ENCODE peak calls at places on chromosomes 4 and X, in seven cellular contexts. I, R, L, U, X, A and O are unnamed samples.

GRCh38 chr4:92445127-92445526 is 141.4 kb downstream of the GRID2 start:
- DNase-seq in I (no peak), R (no peak), L (no peak), U (no peak), X (no peak), A (no peak), O (no peak)

GRCh38 chr4:113880240-113881028 is 99.0 kb downstream of the ARSJ start:
- DNase-seq in I (no peak), R (no peak), L (no peak), U (no peak), X (peak; percentile 5), A (no peak), O (no peak)

GRCh38 chr4:47349323-47349722 is 114.2 kb downstream of the COMMD8 start:
- DNase-seq in I (no peak), R (no peak), L (no peak), U (no peak), X (peak; percentile 69), A (no peak), O (no peak)

GRCh38 chr4:38365261-38365660 is 298.7 kb upstream of the KLF3 start:
- DNase-seq in I (no peak), R (no peak), L (no peak), U (no peak), X (no peak), A (no peak), O (no peak)

GRCh38 chrX:67787196-67787595 is 243.4 kb downstream of the AR start:
- DNase-seq in I (no peak), R (no peak), L (no peak), U (no peak), X (no peak), A (no peak), O (no peak)

GRCh38 chr4:74217365-74217764 is 59.4 kb downstream of the MTHFD2L start:
- DNase-seq in I (no peak), R (no peak), L (no peak), U (no peak), X (peak; percentile 39), A (no peak), O (no peak)

GRCh38 chr4:14985161-14985560 is 17.1 kb upstream of the CPEB2 start:
- DNase-seq in I (no peak), R (no peak), L (no peak), U (no peak), X (peak; percentile 23), A (no peak), O (no peak)

GRCh38 chr4:81304871-81305270 is 89.8 kb upstream of the PRKG2 start:
- DNase-seq in I (no peak), R (no peak), L (no peak), U (no peak), X (peak; percentile 88), A (no peak), O (no peak)

DNA sequence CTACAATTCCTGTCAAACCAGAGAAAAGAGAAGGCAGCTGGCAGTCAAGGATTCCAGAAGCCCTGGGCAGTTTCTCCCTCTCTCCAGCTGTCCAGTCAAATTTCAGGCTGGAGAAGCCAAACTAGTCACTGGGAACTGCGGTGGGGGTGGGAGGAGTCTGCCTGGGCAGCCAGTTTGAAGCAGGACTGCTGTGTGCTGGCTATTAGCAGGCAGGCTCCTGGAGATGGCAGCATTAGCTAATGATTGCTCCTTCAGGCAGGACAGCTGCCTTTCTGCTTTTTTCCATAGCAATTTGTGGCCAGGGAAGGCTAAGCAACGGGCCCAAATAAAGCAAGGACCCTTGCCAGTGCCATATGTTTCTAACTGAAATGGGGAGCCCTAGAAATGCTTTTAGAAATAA is 44.7 kb upstream of the FGF13 start:
- DNase-seq in I (peak; percentile 18), R (peak; percentile 5), L (peak; percentile 37), U (peak; percentile 21), X (peak; percentile 62), A (no peak), O (peak; percentile 0)
- H3K27ac ChIP-seq in I (no peak overlapping the region), R (no peak overlapping the region), L (no peak overlapping the region), U (no peak overlapping the region), X (no peak overlapping the region), A (no peak overlapping the region), O (no peak overlapping the region)

GRCh38 chrX:3526749-3527148 is 180.3 kb upstream of the MXRA5 start:
- DNase-seq in I (no peak), R (no peak), L (no peak), U (no peak), X (no peak), A (no peak), O (no peak)
- H3K27ac ChIP-seq in I (no peak overlapping the region), R (no peak overlapping the region), L (no peak overlapping the region), U (no peak overlapping the region), X (peak overlapping the region; percentile 43), A (no peak overlapping the region), O (no peak overlapping the region)

GRCh38 chrX:47846070-47846469 is 9.4 kb downstream of the ZNF81 start:
- DNase-seq in I (no peak), R (no peak), L (no peak), U (no peak), X (no peak), A (no peak), O (no peak)

GRCh38 chrX:47854474-47854873 is 17.8 kb downstream of the ZNF81 start:
- DNase-seq in I (peak; percentile 57), R (peak; percentile 16), L (peak; percentile 29), U (no peak), X (peak; percentile 36), A (peak; percentile 36), O (no peak)

GRCh38 chrX:47849776-47850175 is 13.1 kb downstream of the ZNF81 start:
- DNase-seq in I (no peak), R (no peak), L (no peak), U (no peak), X (no peak), A (no peak), O (no peak)
- H3K27ac ChIP-seq in I (no peak overlapping the region), R (no peak overlapping the region), L (no peak overlapping the region), U (no peak overlapping the region), X (no peak overlapping the region), A (no peak overlapping the region), O (no peak overlapping the region)

DNA sequence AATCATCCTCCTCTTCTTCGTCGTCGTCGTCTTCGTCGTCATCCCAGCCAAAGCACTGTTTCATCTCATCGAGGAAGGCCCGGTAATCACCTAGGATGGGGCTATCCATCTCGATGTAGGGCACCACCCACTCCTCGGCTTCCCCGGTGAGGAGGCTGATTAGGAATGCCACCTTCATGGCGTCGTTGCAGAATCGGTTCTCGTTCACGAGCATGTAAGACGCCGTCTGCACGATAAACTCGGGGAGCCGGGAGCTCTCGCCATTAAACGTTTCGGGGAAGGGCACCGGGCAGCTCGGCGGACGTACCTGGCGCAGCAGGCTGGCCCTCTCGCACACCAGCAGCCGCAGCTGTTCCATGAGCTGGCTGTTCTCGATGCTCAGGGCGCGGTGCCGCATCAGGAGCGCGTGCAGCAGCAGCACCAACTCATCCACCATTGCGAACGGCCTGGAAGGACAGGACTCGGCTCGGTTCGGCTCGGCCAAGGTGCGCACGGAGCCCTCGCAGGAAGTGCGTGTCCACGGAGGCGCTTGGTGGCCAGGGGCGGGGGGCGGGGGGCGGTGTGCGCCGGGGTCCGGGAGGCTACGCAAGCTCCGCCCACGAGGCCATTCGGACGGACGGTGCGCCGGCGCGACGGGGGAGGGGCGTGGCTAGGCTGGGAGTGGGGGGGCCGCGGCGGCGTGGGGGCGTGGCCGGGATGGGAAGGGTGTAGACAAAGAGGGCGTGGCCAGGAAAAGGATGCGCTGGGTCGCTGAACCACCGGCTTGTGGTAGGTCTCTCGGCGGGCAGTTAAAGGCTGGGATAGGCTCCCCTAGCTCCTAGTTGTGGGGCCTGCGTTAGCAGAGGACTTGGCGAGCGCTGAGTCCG is at the start of gene LDOC1:
- DNase-seq in I (peak; percentile 83), R (peak; percentile 56), L (peak; percentile 72), U (peak; percentile 79), X (peak; percentile 74), A (peak; percentile 59), O (peak; percentile 28)
- H3K27ac ChIP-seq in I (no peak within 1 kb of the TSS), R (peak within 1 kb of the TSS; percentile 48), L (peak within 1 kb of the TSS; percentile 56), U (no peak within 1 kb of the TSS), X (peak within 1 kb of the TSS; percentile 47), A (no peak within 1 kb of the TSS), O (peak within 1 kb of the TSS; percentile 72)

DNA sequence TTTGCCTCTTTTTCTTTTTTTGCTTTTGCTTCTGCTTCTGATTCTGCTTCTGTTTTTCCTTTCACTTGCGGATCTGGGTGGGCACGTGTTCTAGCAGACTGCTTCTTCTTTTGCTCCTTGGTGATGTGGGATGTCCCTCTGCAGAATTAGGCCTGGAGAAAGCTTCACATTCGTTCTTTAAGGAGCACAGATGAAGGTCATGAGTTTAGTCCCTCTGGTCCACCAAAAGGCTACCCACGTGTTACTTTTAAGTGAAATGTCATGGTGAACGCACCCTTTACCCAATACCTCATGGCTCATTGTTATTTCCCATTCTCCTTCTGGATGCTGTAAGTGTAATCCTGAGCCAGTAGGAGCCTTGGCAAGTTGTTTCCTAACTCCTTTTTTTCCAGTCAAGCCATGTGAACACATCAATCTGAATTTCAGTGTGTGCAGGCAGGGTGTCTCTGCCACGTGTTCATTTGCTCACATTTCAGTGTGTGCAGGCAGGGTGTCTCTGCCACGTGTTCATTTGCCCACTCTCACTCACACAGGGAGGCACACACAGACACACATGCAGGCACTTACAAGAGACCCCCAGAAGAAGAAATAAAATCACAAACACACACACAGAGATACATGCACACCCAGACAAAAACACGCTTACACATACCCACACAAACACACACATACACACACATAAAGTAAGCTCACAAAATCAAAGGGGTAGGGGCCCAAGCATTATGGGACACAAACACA is 36.9 kb downstream of the NBDY start:
- DNase-seq in I (no peak), R (no peak), L (no peak), U (no peak), X (no peak), A (peak; percentile 12), O (no peak)
- H3K27ac ChIP-seq in I (no peak overlapping the region), R (no peak overlapping the region), L (peak overlapping the region; percentile 18), U (no peak overlapping the region), X (no peak overlapping the region), A (no peak overlapping the region), O (peak overlapping the region; percentile 0)

GRCh38 chr4:142485452-142485851 is 360.6 kb downstream of the INPP4B start:
- DNase-seq in I (no peak), R (no peak), L (no peak), U (no peak), X (no peak), A (no peak), O (no peak)
- H3K27ac ChIP-seq in I (no peak overlapping the region), R (no peak overlapping the region), L (no peak overlapping the region), U (no peak overlapping the region), X (no peak overlapping the region), A (no peak overlapping the region), O (no peak overlapping the region)